ENCODE peak calls at places on chromosomes 16 and 17, in seven cellular contexts. Y is vagina; O is K562; S is fibroblast of lung; A is ovary; G is lower lobe of right lung; I is CD8-positive, alpha-beta memory T cell. H is an unnamed sample.

GRCh38 chr16:31436221-31437045 is 6.2 kb downstream of the ZNF843 start:
- DNase-seq in A (no peak), S (no peak), I (no peak), G (no peak), O (no peak), Y (no peak), H (no peak)

GRCh38 chr17:67974598-67975066 is 21.6 kb downstream of the C17orf58 start:
- DNase-seq in G (no peak), Y (no peak), I (no peak), A (no peak), S (no peak), O (no peak), H (no peak)

GRCh38 chr17:67506966-67507365 is 129.9 kb downstream of the PITPNC1 start:
- DNase-seq in G (no peak), O (no peak), Y (no peak), S (peak; percentile 92), I (no peak), A (no peak), H (no peak)

GRCh38 chr17:15941781-15942180 is 3.1 kb upstream of the ADORA2B start:
- DNase-seq in G (no peak), S (peak; percentile 63), I (no peak), A (no peak), O (no peak), Y (no peak), H (no peak)

GRCh38 chr16:76900285-76901263 is 290.4 kb upstream of the MON1B start:
- DNase-seq in S (no peak), O (no peak), I (no peak), A (no peak), G (no peak), Y (no peak), H (no peak)

GRCh38 chr16:53504665-53505064 is 1.7 kb upstream of the AKTIP start:
- DNase-seq in O (no peak), I (peak; percentile 17), S (peak; percentile 59), G (no peak), A (no peak), Y (no peak), H (peak; percentile 50)

GRCh38 chr17:29241015-29241963 is 5.4 kb upstream of the CRYBA1 start:
- DNase-seq in A (no peak), O (no peak), S (peak; percentile 98), G (no peak), I (no peak), Y (no peak), H (no peak)

GRCh38 chr17:49514374-49514738 is 19.3 kb downstream of the NGFR start:
- DNase-seq in I (no peak), Y (no peak), A (no peak), S (no peak), G (no peak), O (peak; percentile 58), H (no peak)

GRCh38 chr17:81345211-81346089 is 49.8 kb upstream of the BAHCC1 start:
- DNase-seq in I (peak; percentile 34), S (peak; percentile 89), O (peak; percentile 79), A (peak; percentile 86), G (peak; percentile 93), Y (no peak), H (peak; percentile 93)

GRCh38 chr16:85354623-85355514 is 242.6 kb upstream of the CIBAR2 start:
- DNase-seq in O (peak; percentile 92), I (no peak), Y (no peak), G (no peak), S (peak; percentile 74), A (no peak), H (no peak)

GRCh38 chr17:47465165-47465564 is 65.7 kb upstream of the NPEPPS start:
- DNase-seq in A (no peak), Y (no peak), O (no peak), S (no peak), G (no peak), I (no peak), H (no peak)

DNA sequence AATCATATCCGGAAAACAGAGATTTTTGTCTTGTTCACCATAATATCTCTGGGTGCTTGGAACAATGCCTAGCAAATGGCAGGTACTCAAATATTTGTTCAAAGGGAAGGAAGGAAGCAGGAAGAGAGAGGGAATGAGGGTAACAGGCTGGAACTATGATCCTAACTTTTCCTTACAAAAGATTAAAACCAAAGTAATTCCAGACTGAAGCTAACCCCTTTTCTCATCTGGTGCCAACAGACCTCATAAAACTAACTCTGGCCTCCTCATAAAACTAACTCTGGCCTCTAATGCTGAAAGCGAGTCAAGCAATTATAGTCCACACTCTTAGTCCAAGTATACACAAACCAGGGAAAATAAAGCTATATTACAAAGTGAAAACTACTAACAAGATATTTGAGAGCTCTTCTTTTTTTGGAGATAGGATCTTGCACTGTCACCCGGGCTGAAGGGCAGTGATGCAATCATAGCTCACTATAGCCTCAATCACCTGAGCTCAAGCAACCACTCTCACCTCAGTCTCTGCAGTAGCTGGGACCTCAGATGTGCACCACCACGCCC is 84.6 kb downstream of the KANSL1 start:
- DNase-seq in G (no peak), S (no peak), I (no peak), A (no peak), O (no peak), Y (no peak), H (no peak)
- H3K27ac ChIP-seq in G (no peak overlapping the region), S (no peak overlapping the region), I (no peak overlapping the region), A (no peak overlapping the region), O (peak overlapping the region; percentile 18), Y (peak overlapping the region; percentile 10), H (peak overlapping the region; percentile 45)

GRCh38 chr16:88328313-88328660 is 54.5 kb upstream of the ZNF469 start:
- DNase-seq in S (no peak), G (no peak), I (no peak), Y (no peak), A (no peak), O (no peak), H (no peak)
- H3K4me1 ChIP-seq in S (peaks cover 15% of the 10 kb centered on the region), G (no peaks in the 10 kb centered on the region), I (no peaks in the 10 kb centered on the region), Y (peaks cover 12% of the 10 kb centered on the region), A (no peaks in the 10 kb centered on the region), O (peaks cover 20% of the 10 kb centered on the region), H (no peaks in the 10 kb centered on the region)

GRCh38 chr17:64779344-64780095 is 117.4 kb upstream of the SMURF2 start:
- DNase-seq in S (no peak), Y (no peak), O (no peak), I (no peak), G (peak; percentile 63), A (no peak), H (no peak)
- H3K27me3 ChIP-seq in S (peaks cover 3% of the 10 kb centered on the region), Y (no peaks in the 10 kb centered on the region), O (no peaks in the 10 kb centered on the region), I (no peaks in the 10 kb centered on the region), G (no peaks in the 10 kb centered on the region), A (peaks cover 3% of the 10 kb centered on the region), H (no peaks in the 10 kb centered on the region)

GRCh38 chr17:72553051-72553755 is 432.4 kb downstream of the SOX9 start:
- DNase-seq in Y (no peak), S (no peak), G (peak; percentile 22), A (no peak), O (no peak), I (no peak), H (no peak)
- H3K27ac ChIP-seq in Y (no peak overlapping the region), S (no peak overlapping the region), G (no peak overlapping the region), A (no peak overlapping the region), O (no peak overlapping the region), I (no peak overlapping the region), H (no peak overlapping the region)

H was measured in right cardiac atrium.